ENCODE peak calls at places on chromosomes 1 and 21, in seven cellular contexts. One of them, this sample, is unnamed.
A peak's percentile ranks its signal among the peaks of the same experiment; 100 is the strongest.

GRCh38 chr1:62912028-62912638 is 128.2 kb downstream of the ATG4C start:
- DNase-seq in GM03348: peak; percentile 51
- DNase-seq in T-helper 2 cell: no peak
- DNase-seq in iPS-NIHi11: peak; percentile 48
- DNase-seq in stomach: no peak
- DNase-seq in cardiac septum: no peak
- DNase-seq in amniotic epithelial cell: peak; percentile 10
- DNase-seq in this sample: no peak

GRCh38 chr1:52904590-52905375 is 16.8 kb downstream of the ECHDC2 start:
- DNase-seq in GM03348: peak; percentile 63
- DNase-seq in T-helper 2 cell: no peak
- DNase-seq in iPS-NIHi11: peak; percentile 92
- DNase-seq in stomach: peak; percentile 29
- DNase-seq in cardiac septum: no peak
- DNase-seq in amniotic epithelial cell: no peak
- DNase-seq in this sample: no peak

GRCh38 chr1:202274611-202275010 is 67.1 kb downstream of the UBE2T start:
- DNase-seq in GM03348: peak; percentile 37
- DNase-seq in T-helper 2 cell: no peak
- DNase-seq in iPS-NIHi11: peak; percentile 52
- DNase-seq in stomach: peak; percentile 31
- DNase-seq in cardiac septum: no peak
- DNase-seq in amniotic epithelial cell: peak; percentile 38
- DNase-seq in this sample: peak; percentile 3

GRCh38 chr1:218510153-218510772 is 165.1 kb downstream of the TGFB2 start:
- DNase-seq in GM03348: no peak
- DNase-seq in T-helper 2 cell: no peak
- DNase-seq in iPS-NIHi11: no peak
- DNase-seq in stomach: no peak
- DNase-seq in cardiac septum: no peak
- DNase-seq in amniotic epithelial cell: no peak
- DNase-seq in this sample: no peak

GRCh38 chr21:45264919-45265515 is 22.7 kb downstream of the POFUT2 start:
- DNase-seq in GM03348: no peak
- DNase-seq in T-helper 2 cell: no peak
- DNase-seq in iPS-NIHi11: no peak
- DNase-seq in stomach: peak; percentile 21
- DNase-seq in cardiac septum: peak; percentile 69
- DNase-seq in amniotic epithelial cell: no peak
- DNase-seq in this sample: peak; percentile 37

GRCh38 chr1:228393268-228393699 is 13.4 kb downstream of the TRIM11 start:
- DNase-seq in GM03348: peak; percentile 79
- DNase-seq in T-helper 2 cell: no peak
- DNase-seq in iPS-NIHi11: peak; percentile 54
- DNase-seq in stomach: peak; percentile 56
- DNase-seq in cardiac septum: no peak
- DNase-seq in amniotic epithelial cell: peak; percentile 68
- DNase-seq in this sample: no peak

GRCh38 chr1:9233942-9234222 is 692 bp upstream of the H6PD start:
- DNase-seq in GM03348: no peak
- DNase-seq in T-helper 2 cell: no peak
- DNase-seq in iPS-NIHi11: no peak
- DNase-seq in stomach: no peak
- DNase-seq in cardiac septum: no peak
- DNase-seq in amniotic epithelial cell: no peak
- DNase-seq in this sample: no peak

GRCh38 chr1:63281753-63282152 is 40.6 kb upstream of the FOXD3 start:
- DNase-seq in GM03348: no peak
- DNase-seq in T-helper 2 cell: no peak
- DNase-seq in iPS-NIHi11: no peak
- DNase-seq in stomach: no peak
- DNase-seq in cardiac septum: no peak
- DNase-seq in amniotic epithelial cell: no peak
- DNase-seq in this sample: no peak

GRCh38 chr1:97041011-97041410 is 319.4 kb downstream of the PTBP2 start:
- DNase-seq in GM03348: no peak
- DNase-seq in T-helper 2 cell: no peak
- DNase-seq in iPS-NIHi11: no peak
- DNase-seq in stomach: no peak
- DNase-seq in cardiac septum: no peak
- DNase-seq in amniotic epithelial cell: no peak
- DNase-seq in this sample: no peak

GRCh38 chr1:27011058-27011764 is 1.4 kb downstream of the TENT5B start:
- DNase-seq in GM03348: peak; percentile 87
- DNase-seq in T-helper 2 cell: no peak
- DNase-seq in iPS-NIHi11: peak; percentile 78
- DNase-seq in stomach: peak; percentile 58
- DNase-seq in cardiac septum: no peak
- DNase-seq in amniotic epithelial cell: peak; percentile 95
- DNase-seq in this sample: no peak

GRCh38 chr1:186750250-186750649 is 70.0 kb upstream of the PTGS2 start:
- DNase-seq in GM03348: peak; percentile 18
- DNase-seq in T-helper 2 cell: no peak
- DNase-seq in iPS-NIHi11: no peak
- DNase-seq in stomach: no peak
- DNase-seq in cardiac septum: no peak
- DNase-seq in amniotic epithelial cell: peak; percentile 22
- DNase-seq in this sample: no peak

GRCh38 chr1:221431068-221431651 is 310.7 kb downstream of the DUSP10 start:
- DNase-seq in GM03348: peak; percentile 35
- DNase-seq in T-helper 2 cell: no peak
- DNase-seq in iPS-NIHi11: no peak
- DNase-seq in stomach: no peak
- DNase-seq in cardiac septum: no peak
- DNase-seq in amniotic epithelial cell: peak; percentile 18
- DNase-seq in this sample: no peak

GRCh38 chr1:167095368-167095767 is 1.5 kb downstream of the STYXL2 start:
- DNase-seq in GM03348: peak; percentile 40
- DNase-seq in T-helper 2 cell: no peak
- DNase-seq in iPS-NIHi11: no peak
- DNase-seq in stomach: no peak
- DNase-seq in cardiac septum: no peak
- DNase-seq in amniotic epithelial cell: peak; percentile 34
- DNase-seq in this sample: no peak

GRCh38 chr1:203378529-203379271 is 27.8 kb upstream of the FMOD start:
- DNase-seq in GM03348: peak; percentile 29
- DNase-seq in T-helper 2 cell: no peak
- DNase-seq in iPS-NIHi11: no peak
- DNase-seq in stomach: no peak
- DNase-seq in cardiac septum: no peak
- DNase-seq in amniotic epithelial cell: peak; percentile 35
- DNase-seq in this sample: no peak

GRCh38 chr1:164605254-164606091 is 46.5 kb downstream of the PBX1 start:
- DNase-seq in GM03348: no peak
- DNase-seq in T-helper 2 cell: no peak
- DNase-seq in iPS-NIHi11: no peak
- DNase-seq in stomach: no peak
- DNase-seq in cardiac septum: no peak
- DNase-seq in amniotic epithelial cell: no peak
- DNase-seq in this sample: no peak

GRCh38 chr1:203456577-203456976 is 19.0 kb upstream of the PRELP start:
- DNase-seq in GM03348: no peak
- DNase-seq in T-helper 2 cell: no peak
- DNase-seq in iPS-NIHi11: no peak
- DNase-seq in stomach: no peak
- DNase-seq in cardiac septum: no peak
- DNase-seq in amniotic epithelial cell: no peak
- DNase-seq in this sample: no peak

GRCh38 chr1:229098903-229099578 is 171.9 kb upstream of the RAB4A start:
- DNase-seq in GM03348: no peak
- DNase-seq in T-helper 2 cell: no peak
- DNase-seq in iPS-NIHi11: no peak
- DNase-seq in stomach: no peak
- DNase-seq in cardiac septum: no peak
- DNase-seq in amniotic epithelial cell: no peak
- DNase-seq in this sample: peak; percentile 87

GRCh38 chr1:109620396-109620817 is 770 bp downstream of the AMPD2 start:
- DNase-seq in GM03348: peak; percentile 86
- DNase-seq in T-helper 2 cell: no peak
- DNase-seq in iPS-NIHi11: peak; percentile 60
- DNase-seq in stomach: no peak
- DNase-seq in cardiac septum: no peak
- DNase-seq in amniotic epithelial cell: peak; percentile 65
- DNase-seq in this sample: peak; percentile 60

GRCh38 chr21:35048706-35049617 is at the start of gene RUNX1:
- DNase-seq in GM03348: peak; percentile 57
- DNase-seq in T-helper 2 cell: peak; percentile 60
- DNase-seq in iPS-NIHi11: no peak
- DNase-seq in stomach: peak; percentile 52
- DNase-seq in cardiac septum: peak; percentile 83
- DNase-seq in amniotic epithelial cell: peak; percentile 96
- DNase-seq in this sample: no peak

GRCh38 chr1:37085393-37085792 is 51.1 kb upstream of the GRIK3 start:
- DNase-seq in GM03348: no peak
- DNase-seq in T-helper 2 cell: no peak
- DNase-seq in iPS-NIHi11: peak; percentile 73
- DNase-seq in stomach: no peak
- DNase-seq in cardiac septum: no peak
- DNase-seq in amniotic epithelial cell: no peak
- DNase-seq in this sample: no peak

GRCh38 chr1:42957880-42958487 is 684 bp downstream of the SLC2A1 start:
- DNase-seq in GM03348: peak; percentile 94
- DNase-seq in T-helper 2 cell: peak; percentile 50
- DNase-seq in iPS-NIHi11: peak; percentile 91
- DNase-seq in stomach: peak; percentile 46
- DNase-seq in cardiac septum: no peak
- DNase-seq in amniotic epithelial cell: no peak
- DNase-seq in this sample: peak; percentile 67